ENCODE peak calls at places on chromosomes 7 and 10, in six cellular contexts. I is cardiac muscle cell, R is adrenal gland, B is AG10803, G is IMR-90, X is psoas muscle. L is an unnamed sample.

GRCh38 chr7:144824360-144824759 is 11.5 kb downstream of the TPK1 start:
- DNase-seq in R (no peak), G (peak), B (peak), I (peak), X (no peak), L (peak)

GRCh38 chr10:77600640-77601039 is 37.0 kb downstream of the KCNMA1 start:
- DNase-seq in X (no peak), I (no peak), G (no peak), R (no peak), B (no peak), L (no peak)

GRCh38 chr7:150931199-150931869 is 46.8 kb downstream of the KCNH2 start:
- DNase-seq in X (no peak), I (no peak), R (no peak), B (no peak), G (no peak), L (no peak)

GRCh38 chr10:94133239-94133638 is 139.5 kb downstream of the PLCE1 start:
- DNase-seq in I (no peak), B (peak), G (no peak), X (peak), R (peak), L (no peak)

GRCh38 chr7:68734431-68734830 is 863.8 kb upstream of the AUTS2 start:
- DNase-seq in X (no peak), G (no peak), B (no peak), R (no peak), I (no peak), L (no peak)

GRCh38 chr10:126570631-126571170 is 99.8 kb downstream of the C10orf90 start:
- DNase-seq in I (no peak), G (no peak), B (peak), R (no peak), X (no peak), L (no peak)

GRCh38 chr10:52215745-52216361 is 98.2 kb upstream of the DKK1 start:
- DNase-seq in G (peak), I (peak), R (peak), B (peak), X (no peak), L (peak)

GRCh38 chr10:988667-989545 is 672 bp downstream of the GTPBP4 start:
- DNase-seq in G (peak), R (peak), X (no peak), B (peak), I (peak), L (no peak)

GRCh38 chr10:123378302-123378701 is 224.1 kb downstream of the BUB3 start:
- DNase-seq in B (no peak), R (no peak), I (no peak), X (no peak), G (no peak), L (no peak)

GRCh38 chr10:11297136-11297535 is 279.5 kb downstream of the CELF2 start:
- DNase-seq in G (no peak), I (no peak), R (no peak), B (no peak), X (no peak), L (no peak)

GRCh38 chr10:67976292-67977245 is 92.1 kb downstream of the SIRT1 start:
- DNase-seq in X (peak), R (peak), B (peak), I (peak), G (peak), L (no peak)

GRCh38 chr10:126702181-126702580 is 31.7 kb upstream of the C10orf90 start:
- DNase-seq in I (peak), X (no peak), R (no peak), B (peak), G (peak), L (no peak)

GRCh38 chr10:54614062-54614461 is 187.0 kb downstream of the PCDH15 start:
- DNase-seq in B (no peak), R (no peak), I (no peak), X (no peak), G (no peak), L (no peak)

GRCh38 chr7:135428011-135428410 is 81.9 kb downstream of the CNOT4 start:
- DNase-seq in X (no peak), B (no peak), G (no peak), R (no peak), I (no peak), L (no peak)

GRCh38 chr10:42637648-42638052 is 720 bp downstream of the ZNF33B start:
- DNase-seq in I (no peak), B (no peak), X (no peak), R (peak), G (no peak), L (no peak)

GRCh38 chr10:97991875-97992274 is 38.5 kb downstream of the CRTAC1 start:
- DNase-seq in G (peak), I (peak), X (no peak), R (peak), B (peak), L (no peak)

GRCh38 chr7:8436965-8437364 is 3.6 kb downstream of the NXPH1 start:
- DNase-seq in G (no peak), I (peak), R (peak), X (no peak), B (no peak), L (no peak)

GRCh38 chr10:15879058-15879457 is 18.8 kb upstream of the MINDY3 start:
- DNase-seq in X (no peak), G (peak), I (peak), B (peak), R (peak), L (no peak)

GRCh38 chr10:15881542-15881941 is 21.2 kb upstream of the MINDY3 start:
- DNase-seq in B (no peak), X (no peak), I (no peak), R (no peak), G (no peak), L (no peak)

GRCh38 chr10:15879663-15880062 is 19.4 kb upstream of the MINDY3 start:
- DNase-seq in B (no peak), X (no peak), R (no peak), I (no peak), G (no peak), L (no peak)

DNA sequence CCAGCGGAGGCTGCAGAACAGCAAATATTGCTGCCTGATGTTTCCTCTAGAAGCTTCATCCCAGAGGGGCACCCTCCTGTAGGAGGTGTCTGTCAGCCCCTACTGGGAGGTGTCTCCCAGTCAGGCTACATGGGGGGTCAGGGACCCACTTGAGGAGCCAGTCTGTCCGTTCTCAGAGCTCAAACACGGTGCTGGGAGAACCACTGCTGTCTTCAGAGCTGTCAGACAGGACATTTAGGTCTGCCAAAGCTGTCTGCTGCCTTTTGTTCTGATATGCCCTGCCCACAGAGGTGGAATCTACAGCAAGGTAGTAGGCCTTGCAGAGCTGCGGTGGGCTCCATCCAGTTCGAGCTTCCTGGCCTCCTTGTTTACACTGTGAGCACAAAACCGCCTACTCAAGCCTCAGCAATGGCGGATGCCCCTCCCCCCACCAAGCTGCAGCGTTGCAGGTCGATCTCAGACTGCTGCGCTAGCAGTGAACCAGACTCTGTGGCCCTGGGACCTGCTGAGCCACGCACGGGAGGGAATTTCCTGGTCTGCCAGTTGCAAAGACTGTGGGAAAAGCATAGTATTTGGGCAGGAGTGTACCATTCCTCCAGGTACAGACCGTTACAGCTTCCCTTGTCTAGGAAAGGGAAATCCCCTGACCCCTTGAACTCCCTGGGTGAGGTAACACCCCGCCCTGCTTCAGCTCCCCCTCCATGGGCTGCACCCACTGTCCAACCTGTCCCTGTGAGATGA is 17.7 kb upstream of the MINDY3 start:
- DNase-seq in X (no peak), R (no peak), G (no peak), I (no peak), B (no peak), L (no peak)
- H3K4me3 ChIP-seq in X (no peak), R (no peak), G (no peak), I (no peak), B (no peak), L (no peak)

GRCh38 chr10:89393898-89394297 is 1.5 kb downstream of the IFIT1 start:
- DNase-seq in I (no peak), X (no peak), G (no peak), B (no peak), R (no peak), L (no peak)
- H3K4me3 ChIP-seq in I (peak), X (peak), G (no peak), B (peak), R (no peak), L (no peak)

GRCh38 chr10:19812976-19813375 is 3.3 kb upstream of the PLXDC2 start:
- DNase-seq in R (no peak), I (peak), B (no peak), X (no peak), G (no peak), L (no peak)

GRCh38 chr10:19816420-19817250 is at the start of gene PLXDC2:
- DNase-seq in I (no peak), X (peak), R (peak), B (peak), G (peak), L (no peak)

GRCh38 chr10:19817251-19818046 is 1.2 kb downstream of the PLXDC2 start:
- DNase-seq in G (no peak), X (peak), I (peak), R (peak), B (no peak), L (no peak)

GRCh38 chr10:19815478-19816419 is 483 bp upstream of the PLXDC2 start:
- DNase-seq in I (peak), X (peak), R (peak), B (no peak), G (peak), L (peak)

DNA sequence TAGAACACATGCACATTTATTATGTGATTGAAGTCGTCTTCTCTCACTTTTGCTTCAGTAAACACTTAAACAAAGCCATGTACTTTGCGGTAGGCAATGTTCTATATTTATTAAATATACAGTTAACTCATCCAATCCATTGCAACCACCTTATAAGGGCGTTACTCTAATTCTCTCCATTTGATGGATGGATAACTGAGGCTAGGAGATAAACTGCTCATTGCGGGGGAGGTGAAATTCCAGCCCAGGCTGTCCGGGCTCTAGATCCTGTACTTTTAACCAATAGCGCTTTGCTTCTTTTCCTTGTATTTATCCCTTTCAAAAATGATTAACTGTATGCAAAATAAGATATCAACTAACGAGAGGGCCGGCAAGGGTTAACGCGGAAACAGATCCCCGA is 1.2 kb upstream of the PLXDC2 start:
- DNase-seq in R (no peak), G (no peak), I (no peak), B (no peak), X (no peak), L (no peak)
- H3K4me3 ChIP-seq in R (peak), G (peak), I (peak), B (peak), X (peak), L (peak)

GRCh38 chr7:155455776-155456516 is 2.0 kb upstream of the EN2 start:
- DNase-seq in R (no peak), B (no peak), I (no peak), G (no peak), X (no peak), L (no peak)
- H3K4me3 ChIP-seq in R (no peak), B (no peak), I (no peak), G (no peak), X (peak), L (no peak)

GRCh38 chr7:101936612-101937231 is 119.3 kb downstream of the CUX1 start:
- DNase-seq in X (peak), G (peak), B (peak), I (peak), R (peak), L (no peak)
- H3K4me3 ChIP-seq in X (peak), G (no peak), B (peak), I (peak), R (peak), L (peak)

L was measured in retinal pigment epithelial cell.